ENCODE peak calls at places on chromosomes 1 and 21, in nine cellular contexts. V, A, Y, Q, L, E, W, S and T are unnamed samples.

GRCh38 chr1:69737527-69738176 is 169.9 kb downstream of the LRRC7 start:
- DNase-seq in V (no peak), A (no peak), Y (peak), Q (no peak), E (peak), L (no peak), W (peak), S (no peak), T (peak)

GRCh38 chr21:42107177-42107880 is 36.2 kb downstream of the UMODL1 start:
- DNase-seq in S (no peak), V (no peak), L (no peak), Q (no peak), A (no peak), E (no peak), Y (no peak), W (no peak), T (no peak)

GRCh38 chr21:34994646-34995631 is 54.2 kb downstream of the RUNX1 start:
- DNase-seq in Q (no peak), Y (no peak), L (no peak), V (no peak), W (no peak), S (no peak), E (no peak), A (no peak), T (no peak)

GRCh38 chr1:67566803-67567202 is 118.2 kb upstream of the GADD45A start:
- DNase-seq in E (no peak), L (no peak), V (no peak), Y (no peak), A (no peak), S (no peak), Q (no peak), W (no peak), T (no peak)

GRCh38 chr1:115929846-115930245 is 46.5 kb upstream of the SLC22A15 start:
- DNase-seq in W (no peak), L (no peak), Q (no peak), V (no peak), S (no peak), E (peak), A (no peak), Y (peak), T (no peak)

GRCh38 chr1:187942986-187943385 is 1114.2 kb downstream of the PLA2G4A start:
- DNase-seq in Q (no peak), L (no peak), V (no peak), A (no peak), W (no peak), Y (no peak), E (no peak), S (no peak), T (no peak)

GRCh38 chr1:155379180-155379876 is 58.6 kb downstream of the RUSC1 start:
- DNase-seq in E (peak), Y (no peak), S (no peak), L (no peak), Q (no peak), V (no peak), W (peak), A (no peak), T (no peak)

GRCh38 chr1:225897595-225898514 is 8.9 kb upstream of the LEFTY1 start:
- DNase-seq in W (peak), Y (no peak), E (no peak), A (no peak), S (no peak), Q (no peak), L (no peak), V (no peak), T (peak)

GRCh38 chr1:80533775-80534314 is 1266.9 kb upstream of the ADGRL2 start:
- DNase-seq in W (no peak), Q (no peak), L (no peak), S (no peak), A (no peak), Y (no peak), E (no peak), V (no peak), T (no peak)

GRCh38 chr21:44010429-44010828 is 1.7 kb upstream of the TRAPPC10 start:
- DNase-seq in Y (no peak), V (no peak), S (no peak), Q (no peak), L (no peak), E (no peak), A (no peak), W (no peak), T (no peak)

GRCh38 chr1:23209765-23210164 is 7.5 kb downstream of the HTR1D start:
- DNase-seq in W (no peak), S (no peak), L (no peak), Q (no peak), V (no peak), A (no peak), Y (no peak), E (no peak), T (no peak)

GRCh38 chr1:239386453-239387303 is at the start of gene CHRM3:
- DNase-seq in L (no peak), S (no peak), A (peak), Q (peak), E (no peak), W (no peak), V (no peak), Y (peak), T (no peak)

GRCh38 chr1:169201084-169201619 is 94.7 kb downstream of the ATP1B1 start:
- DNase-seq in S (no peak), Y (no peak), E (peak), V (no peak), Q (no peak), W (no peak), L (no peak), A (no peak), T (no peak)

GRCh38 chr1:166975361-166976129 is at the start of gene ILDR2:
- DNase-seq in Q (peak), V (peak), S (no peak), W (peak), A (peak), L (peak), E (no peak), Y (peak), T (peak)

GRCh38 chr21:32467291-32467690 is 54.8 kb downstream of the EVA1C start:
- DNase-seq in S (no peak), Y (no peak), L (no peak), E (no peak), A (no peak), W (no peak), V (no peak), Q (no peak), T (no peak)

GRCh38 chr1:118660769-118661168 is 327.4 kb downstream of the TBX15 start:
- DNase-seq in L (no peak), Q (no peak), E (no peak), A (no peak), Y (no peak), S (no peak), W (no peak), V (no peak), T (no peak)

GRCh38 chr1:153985984-153986761 is at the start of gene RAB13:
- DNase-seq in Q (peak), A (peak), W (no peak), L (peak), V (no peak), S (peak), Y (peak), E (peak), T (peak)

GRCh38 chr1:29749021-29749420 is 512.7 kb downstream of the PTPRU start:
- DNase-seq in L (no peak), S (no peak), E (no peak), A (no peak), Q (no peak), V (no peak), W (no peak), Y (no peak), T (no peak)

GRCh38 chr21:32455548-32455947 is 43.0 kb downstream of the EVA1C start:
- DNase-seq in L (no peak), Q (no peak), E (no peak), Y (no peak), A (peak), V (no peak), W (no peak), S (no peak), T (no peak)

GRCh38 chr1:53546409-53547155 is 87.4 kb downstream of the DMRTB1 start:
- DNase-seq in S (no peak), Q (no peak), A (no peak), W (no peak), V (no peak), E (no peak), L (peak), Y (no peak), T (no peak)

GRCh38 chr1:211327341-211327921 is 798 bp downstream of the TRAF5 start:
- DNase-seq in Q (no peak), L (no peak), W (peak), A (no peak), E (no peak), Y (peak), S (no peak), V (no peak), T (peak)

GRCh38 chr1:154775559-154776338 is 94.3 kb downstream of the KCNN3 start:
- DNase-seq in S (no peak), A (no peak), Q (no peak), W (no peak), V (no peak), E (no peak), L (no peak), Y (no peak), T (peak)

DNA sequence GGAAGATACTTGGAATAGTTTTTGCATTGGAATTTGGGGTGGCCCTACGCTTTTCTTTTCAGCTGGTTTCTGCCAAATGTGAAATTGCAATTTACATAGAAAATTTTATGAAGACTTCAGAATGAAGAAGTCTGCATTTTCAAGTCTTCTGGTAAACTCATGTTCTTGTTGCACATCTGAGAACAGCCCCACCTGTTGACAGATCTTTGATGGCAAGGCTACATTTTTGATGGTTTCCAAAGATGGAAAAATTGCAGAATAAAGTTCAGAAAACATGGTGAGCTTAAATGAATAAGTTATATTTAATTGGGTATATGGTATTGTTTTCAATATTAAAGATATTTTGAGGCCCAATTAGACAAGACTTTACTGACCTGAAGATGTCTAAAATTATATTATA is 25.4 kb downstream of the OLFM3 start:
- DNase-seq in A (no peak), S (no peak), L (no peak), W (no peak), E (no peak), Y (peak), Q (no peak), V (no peak), T (peak)
- TF ChIP-seq CTCF in A (no peak), S (no peak), L (no peak), W (peak), E (no peak), Y (peak), Q (no peak), V (no peak), T (peak)

DNA sequence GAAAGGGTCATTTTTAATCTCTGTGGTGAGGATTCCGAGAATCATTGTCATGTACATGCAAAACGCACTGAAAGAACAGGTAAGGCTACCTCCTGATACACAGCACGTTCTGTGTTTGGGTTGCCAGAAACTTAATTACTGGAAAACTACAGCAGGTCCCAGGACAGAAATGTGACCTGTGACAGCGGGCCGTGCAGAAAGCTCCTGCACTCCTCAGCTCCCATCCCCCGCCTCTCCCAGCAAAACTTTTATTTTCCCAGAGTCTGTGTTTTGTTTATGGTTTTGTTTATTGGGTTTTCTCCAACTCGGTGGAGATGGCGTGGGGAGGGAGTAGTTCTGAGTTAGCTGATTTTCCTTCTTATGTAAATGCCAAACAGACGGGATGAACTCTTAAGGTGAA is 44.7 kb downstream of the SLC44A3 start:
- DNase-seq in L (no peak), S (no peak), Y (peak), Q (no peak), A (peak), E (no peak), W (no peak), V (no peak), T (no peak)
- H3K4me3 ChIP-seq in L (no peak), S (no peak), Y (no peak), Q (no peak), A (peak), E (no peak), W (no peak), V (no peak), T (no peak)

GRCh38 chr1:3610165-3610822 is 1.0 kb downstream of the MEGF6 start:
- DNase-seq in V (no peak), A (no peak), E (no peak), Q (no peak), L (no peak), S (no peak), W (no peak), Y (peak), T (no peak)
- TF ChIP-seq CTCF in V (no peak), A (no peak), E (no peak), Q (no peak), L (no peak), S (no peak), W (no peak), Y (no peak), T (no peak)

GRCh38 chr1:15749399-15750291 is 7.3 kb downstream of the TMEM82 start:
- DNase-seq in W (no peak), Y (no peak), L (no peak), Q (no peak), S (no peak), V (no peak), A (no peak), E (no peak), T (no peak)
- H3K4me3 ChIP-seq in W (no peak), Y (no peak), L (no peak), Q (no peak), S (no peak), V (no peak), A (no peak), E (no peak), T (no peak)

GRCh38 chr1:235504122-235504493 is at the start of gene B3GALNT2:
- DNase-seq in E (no peak), V (no peak), Q (no peak), Y (no peak), S (no peak), A (no peak), L (no peak), W (no peak), T (no peak)
- TF ChIP-seq CTCF in E (no peak), V (no peak), Q (no peak), Y (no peak), S (no peak), A (no peak), L (no peak), W (no peak), T (no peak)

GRCh38 chr1:232211149-232211548 is 418.8 kb downstream of the SIPA1L2 start:
- DNase-seq in W (peak), L (no peak), Q (no peak), E (no peak), S (no peak), A (no peak), V (no peak), Y (no peak), T (peak)
- H3K4me3 ChIP-seq in W (no peak), L (no peak), Q (no peak), E (no peak), S (no peak), A (no peak), V (no peak), Y (no peak), T (no peak)